ENCODE peak calls at places on chromosomes 16 and 17, in eight cellular contexts. O is K562, F is mesendoderm, M is esophagus muscularis mucosa, I is uterus, E is OCI-LY7, R is hepatocyte, U is fibroblast of lung. G is an unnamed sample.

GRCh38 chr17:70829876-70830275 is 660.5 kb downstream of the KCNJ2 start:
- DNase-seq in O (no peak), M (no peak), F (no peak), U (peak; percentile 54), I (no peak), E (no peak), R (no peak), G (no peak)

GRCh38 chr16:70252355-70252988 is 732 bp upstream of the EXOSC6 start:
- DNase-seq in U (no peak), M (no peak), F (peak; percentile 60), I (no peak), R (no peak), E (peak; percentile 13), O (peak; percentile 51), G (peak; percentile 50)

GRCh38 chr16:50114357-50115129 is 38.6 kb upstream of the TENT4B start:
- DNase-seq in O (no peak), E (no peak), M (no peak), F (peak; percentile 77), I (no peak), U (no peak), R (no peak), G (no peak)

GRCh38 chr16:67112591-67113399 is 3.1 kb downstream of the PHAF1 start:
- DNase-seq in E (no peak), U (no peak), M (no peak), R (no peak), I (no peak), F (peak; percentile 23), O (no peak), G (no peak)

GRCh38 chr17:40326832-40327199 is 17.8 kb downstream of the RARA start:
- DNase-seq in E (no peak), F (no peak), U (no peak), O (no peak), M (no peak), I (no peak), R (no peak), G (peak; percentile 54)

GRCh38 chr16:79972053-79972704 is 371.6 kb upstream of the MAF start:
- DNase-seq in R (no peak), U (peak; percentile 2), O (no peak), E (no peak), I (no peak), M (no peak), F (no peak), G (no peak)

GRCh38 chr17:77373298-77374169 is 232.8 kb downstream of the SEC14L1 start:
- DNase-seq in F (peak; percentile 87), R (peak; percentile 71), O (no peak), M (no peak), U (no peak), E (peak; percentile 31), I (peak; percentile 75), G (peak; percentile 56)

GRCh38 chr17:17203173-17203730 is 2.9 kb downstream of the PLD6 start:
- DNase-seq in I (no peak), E (no peak), R (no peak), O (no peak), U (no peak), M (no peak), F (no peak), G (no peak)

GRCh38 chr16:28179354-28179753 is 32.4 kb downstream of the XPO6 start:
- DNase-seq in O (no peak), R (no peak), U (no peak), E (no peak), I (no peak), F (no peak), M (no peak), G (no peak)

GRCh38 chr16:4538067-4538385 is 547 bp downstream of the CDIP1 start:
- DNase-seq in I (no peak), U (no peak), M (no peak), R (no peak), F (peak; percentile 25), O (no peak), E (no peak), G (no peak)

GRCh38 chr17:7383742-7384488 is 3.0 kb downstream of the TNK1 start:
- DNase-seq in I (peak; percentile 46), M (peak; percentile 89), R (peak; percentile 59), F (peak; percentile 80), U (peak; percentile 46), E (peak; percentile 72), O (no peak), G (peak; percentile 52)

GRCh38 chr16:58847902-58848661 is 114.0 kb upstream of the GOT2 start:
- DNase-seq in E (no peak), O (no peak), F (peak; percentile 34), M (no peak), R (no peak), I (no peak), U (no peak), G (no peak)

GRCh38 chr17:6894206-6894528 is 62.6 kb upstream of the TEKT1 start:
- DNase-seq in O (no peak), U (no peak), M (no peak), I (no peak), R (no peak), E (peak; percentile 4), F (peak; percentile 75), G (no peak)

GRCh38 chr16:4994719-4995434 is 36.7 kb downstream of the SEC14L5 start:
- DNase-seq in E (no peak), M (no peak), F (no peak), I (no peak), O (no peak), U (no peak), R (no peak), G (no peak)

GRCh38 chr17:7235693-7236665 is 1.7 kb upstream of the DVL2 start:
- DNase-seq in U (peak; percentile 51), F (no peak), M (no peak), I (no peak), E (no peak), R (peak; percentile 73), O (no peak), G (no peak)

GRCh38 chr16:1014221-1014620 is 32.7 kb downstream of the SOX8 start:
- DNase-seq in U (no peak), E (no peak), I (no peak), M (no peak), O (no peak), R (no peak), F (no peak), G (no peak)

GRCh38 chr16:53912155-53912554 is 208.2 kb downstream of the FTO start:
- DNase-seq in E (no peak), R (peak; percentile 52), O (no peak), M (no peak), F (no peak), U (no peak), I (no peak), G (no peak)

GRCh38 chr17:32671891-32672290 is 185.1 kb downstream of the CDK5R1 start:
- DNase-seq in U (no peak), M (no peak), E (no peak), F (no peak), R (no peak), O (no peak), I (no peak), G (peak; percentile 36)

GRCh38 chr16:53598513-53599266 is 95.7 kb upstream of the AKTIP start:
- DNase-seq in R (no peak), E (no peak), M (no peak), O (no peak), F (no peak), U (no peak), I (no peak), G (no peak)

GRCh38 chr16:2252806-2253148 is 1.4 kb upstream of the ECI1 start:
- DNase-seq in I (no peak), R (no peak), M (no peak), O (no peak), U (no peak), F (peak; percentile 15), E (no peak), G (no peak)

GRCh38 chr16:88807142-88807625 is 3.6 kb downstream of the CDT1 start:
- DNase-seq in I (no peak), R (no peak), M (no peak), F (no peak), U (no peak), O (no peak), E (no peak), G (no peak)
- H3K27ac ChIP-seq in I (no peak overlapping the region), R (no peak overlapping the region), M (no peak overlapping the region), F (no peak overlapping the region), U (no peak overlapping the region), O (no peak overlapping the region), E (no peak overlapping the region), G (no peak overlapping the region)

DNA sequence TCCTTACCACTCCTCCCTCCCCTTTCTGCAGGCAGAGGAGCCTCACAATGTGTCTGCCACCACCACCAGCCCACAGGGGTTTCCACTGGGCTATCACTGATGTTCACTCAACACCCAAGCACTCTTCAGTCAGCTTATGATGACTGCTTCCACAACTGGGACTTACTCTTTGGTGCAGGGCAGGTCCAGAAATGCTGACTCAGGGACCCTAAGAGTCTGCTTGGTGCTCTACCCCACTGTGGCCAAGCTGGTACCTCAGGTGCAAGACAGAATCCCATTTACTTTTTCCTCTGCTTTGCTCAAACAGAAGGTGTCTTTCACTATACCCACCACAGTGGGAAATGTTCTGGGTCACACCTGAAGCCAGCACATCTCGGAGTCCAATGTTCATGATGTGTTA is 40.1 kb downstream of the ZNF267 start:
- DNase-seq in I (no peak), R (no peak), E (no peak), F (no peak), O (no peak), U (no peak), M (no peak), G (no peak)
- H3K4me3 ChIP-seq in I (no peak overlapping the region), R (no peak overlapping the region), E (no peak overlapping the region), F (peak overlapping the region; percentile 1), O (no peak overlapping the region), U (no peak overlapping the region), M (no peak overlapping the region), G (no peak overlapping the region)

GRCh38 chr16:3488801-3489200 is 6.5 kb downstream of the C16orf90 start:
- DNase-seq in E (no peak), I (no peak), M (no peak), R (no peak), O (no peak), F (no peak), U (no peak), G (no peak)
- H3K4me1 ChIP-seq in E (no peaks in the 10 kb centered on the region), I (no peaks in the 10 kb centered on the region), M (no peaks in the 10 kb centered on the region), R (no peaks in the 10 kb centered on the region), O (no peaks in the 10 kb centered on the region), F (no peaks in the 10 kb centered on the region), U (no peaks in the 10 kb centered on the region), G (peaks cover 11% of the 10 kb centered on the region)

DNA sequence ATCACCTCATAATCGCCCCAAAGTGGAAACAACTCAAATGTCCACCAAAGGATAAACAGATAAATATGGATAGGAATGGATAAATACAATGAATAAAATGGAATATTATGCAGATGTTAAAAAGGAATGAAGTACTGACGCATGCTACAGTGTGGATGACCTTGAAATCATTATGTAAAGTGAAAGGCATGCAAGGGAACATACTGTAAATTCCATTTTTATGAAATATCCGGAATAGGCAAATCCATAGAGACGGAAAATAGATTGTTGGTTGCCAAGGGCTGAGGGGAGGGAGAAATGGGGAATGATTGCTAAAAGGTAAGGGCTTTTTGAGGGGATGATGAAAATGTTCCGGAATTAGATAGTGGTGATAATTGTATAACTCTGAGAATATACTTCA is 36.0 kb downstream of the STAT5B start:
- DNase-seq in I (no peak), R (no peak), O (no peak), F (no peak), M (no peak), U (peak; percentile 35), E (no peak), G (no peak)
- H3K27ac ChIP-seq in I (no peak overlapping the region), R (no peak overlapping the region), O (no peak overlapping the region), F (no peak overlapping the region), M (no peak overlapping the region), U (no peak overlapping the region), E (no peak overlapping the region), G (no peak overlapping the region)

GRCh38 chr16:31216552-31217530 is at the start of gene PYDC1:
- DNase-seq in I (no peak), U (no peak), E (no peak), O (peak; percentile 4), R (no peak), F (peak; percentile 64), M (no peak), G (no peak)
- H3K4me3 ChIP-seq in I (no peak within 1 kb of the TSS), U (no peak within 1 kb of the TSS), E (no peak within 1 kb of the TSS), O (no peak within 1 kb of the TSS), R (no peak within 1 kb of the TSS), F (no peak within 1 kb of the TSS), M (peak within 1 kb of the TSS; percentile 47), G (peak within 1 kb of the TSS; percentile 89)

G was measured in psoas muscle.